ENCODE peak calls at places on chromosomes 7 and 10, in ten cellular contexts. One of them, this sample, is unnamed.

GRCh38 chr10:561721-562120 is 127.7 kb downstream of the DIP2C start:
- DNase-seq in GM23248: no peak
- DNase-seq in lower lobe of right lung: no peak
- DNase-seq in H1: no peak
- DNase-seq in transverse colon: no peak
- DNase-seq in psoas muscle: no peak
- DNase-seq in right atrium auricular region: no peak
- DNase-seq in thyroid gland: no peak
- DNase-seq in ovary: no peak
- DNase-seq in CD8-positive, alpha-beta memory T cell: no peak
- DNase-seq in this sample: no peak

GRCh38 chr10:101848894-101849351 is 5.3 kb upstream of the KCNIP2 start:
- DNase-seq in lower lobe of right lung: peak; percentile 62
- DNase-seq in transverse colon: no peak
- DNase-seq in thyroid gland: no peak
- DNase-seq in CD8-positive, alpha-beta memory T cell: no peak
- DNase-seq in psoas muscle: no peak
- DNase-seq in H1: no peak
- DNase-seq in right atrium auricular region: peak; percentile 40
- DNase-seq in ovary: no peak
- DNase-seq in GM23248: no peak
- DNase-seq in this sample: no peak

GRCh38 chr7:77313876-77314480 is 102.2 kb downstream of the GSAP start:
- DNase-seq in ovary: no peak
- DNase-seq in lower lobe of right lung: no peak
- DNase-seq in transverse colon: no peak
- DNase-seq in right atrium auricular region: no peak
- DNase-seq in thyroid gland: peak; percentile 76
- DNase-seq in CD8-positive, alpha-beta memory T cell: no peak
- DNase-seq in H1: no peak
- DNase-seq in GM23248: no peak
- DNase-seq in psoas muscle: no peak
- DNase-seq in this sample: no peak

GRCh38 chr7:96315109-96315480 is 6.8 kb downstream of the SLC25A13 start:
- DNase-seq in CD8-positive, alpha-beta memory T cell: no peak
- DNase-seq in transverse colon: no peak
- DNase-seq in GM23248: no peak
- DNase-seq in lower lobe of right lung: no peak
- DNase-seq in psoas muscle: no peak
- DNase-seq in ovary: no peak
- DNase-seq in H1: no peak
- DNase-seq in thyroid gland: no peak
- DNase-seq in right atrium auricular region: no peak
- DNase-seq in this sample: no peak

GRCh38 chr10:79380125-79380917 is 33.1 kb downstream of the PPIF start:
- DNase-seq in transverse colon: peak; percentile 40
- DNase-seq in CD8-positive, alpha-beta memory T cell: no peak
- DNase-seq in ovary: peak; percentile 55
- DNase-seq in H1: no peak
- DNase-seq in thyroid gland: peak; percentile 47
- DNase-seq in lower lobe of right lung: peak; percentile 45
- DNase-seq in GM23248: peak; percentile 88
- DNase-seq in psoas muscle: peak; percentile 79
- DNase-seq in right atrium auricular region: no peak
- DNase-seq in this sample: no peak

GRCh38 chr10:11658801-11659368 is 47.4 kb upstream of the USP6NL start:
- DNase-seq in GM23248: no peak
- DNase-seq in lower lobe of right lung: no peak
- DNase-seq in thyroid gland: no peak
- DNase-seq in right atrium auricular region: no peak
- DNase-seq in CD8-positive, alpha-beta memory T cell: no peak
- DNase-seq in ovary: no peak
- DNase-seq in H1: no peak
- DNase-seq in transverse colon: no peak
- DNase-seq in psoas muscle: no peak
- DNase-seq in this sample: no peak

GRCh38 chr10:48945441-48946143 is 6.0 kb upstream of the LRRC18 start:
- DNase-seq in ovary: no peak
- DNase-seq in lower lobe of right lung: no peak
- DNase-seq in thyroid gland: no peak
- DNase-seq in right atrium auricular region: no peak
- DNase-seq in CD8-positive, alpha-beta memory T cell: no peak
- DNase-seq in GM23248: no peak
- DNase-seq in H1: no peak
- DNase-seq in psoas muscle: no peak
- DNase-seq in transverse colon: peak; percentile 35
- DNase-seq in this sample: no peak

GRCh38 chr10:6052247-6053221 is 9.6 kb downstream of the IL2RA start:
- DNase-seq in psoas muscle: no peak
- DNase-seq in H1: peak; percentile 34
- DNase-seq in lower lobe of right lung: no peak
- DNase-seq in thyroid gland: no peak
- DNase-seq in ovary: no peak
- DNase-seq in right atrium auricular region: no peak
- DNase-seq in CD8-positive, alpha-beta memory T cell: peak; percentile 84
- DNase-seq in GM23248: no peak
- DNase-seq in transverse colon: peak; percentile 52
- DNase-seq in this sample: no peak

GRCh38 chr10:133445268-133445732 is 8.4 kb upstream of the SCART1 start:
- DNase-seq in CD8-positive, alpha-beta memory T cell: no peak
- DNase-seq in right atrium auricular region: peak; percentile 38
- DNase-seq in psoas muscle: no peak
- DNase-seq in GM23248: no peak
- DNase-seq in H1: no peak
- DNase-seq in transverse colon: no peak
- DNase-seq in thyroid gland: no peak
- DNase-seq in lower lobe of right lung: no peak
- DNase-seq in ovary: no peak
- DNase-seq in this sample: no peak

GRCh38 chr10:133445751-133446708 is 7.7 kb upstream of the SCART1 start:
- DNase-seq in transverse colon: no peak
- DNase-seq in psoas muscle: peak; percentile 50
- DNase-seq in lower lobe of right lung: no peak
- DNase-seq in thyroid gland: no peak
- DNase-seq in H1: no peak
- DNase-seq in GM23248: no peak
- DNase-seq in CD8-positive, alpha-beta memory T cell: no peak
- DNase-seq in right atrium auricular region: peak; percentile 40
- DNase-seq in ovary: no peak
- DNase-seq in this sample: no peak

GRCh38 chr10:133444342-133445267 is 9.1 kb upstream of the SCART1 start:
- DNase-seq in thyroid gland: no peak
- DNase-seq in CD8-positive, alpha-beta memory T cell: no peak
- DNase-seq in right atrium auricular region: peak; percentile 18
- DNase-seq in GM23248: no peak
- DNase-seq in transverse colon: no peak
- DNase-seq in lower lobe of right lung: no peak
- DNase-seq in psoas muscle: peak; percentile 42
- DNase-seq in ovary: no peak
- DNase-seq in H1: no peak
- DNase-seq in this sample: peak; percentile 37

GRCh38 chr10:133448120-133448519 is 5.6 kb upstream of the SCART1 start:
- DNase-seq in transverse colon: no peak
- DNase-seq in right atrium auricular region: no peak
- DNase-seq in psoas muscle: no peak
- DNase-seq in GM23248: no peak
- DNase-seq in CD8-positive, alpha-beta memory T cell: no peak
- DNase-seq in H1: no peak
- DNase-seq in thyroid gland: no peak
- DNase-seq in lower lobe of right lung: no peak
- DNase-seq in ovary: no peak
- DNase-seq in this sample: no peak

GRCh38 chr10:133446979-133447378 is 6.8 kb upstream of the SCART1 start:
- DNase-seq in psoas muscle: no peak
- DNase-seq in ovary: no peak
- DNase-seq in GM23248: no peak
- DNase-seq in right atrium auricular region: peak; percentile 40
- DNase-seq in lower lobe of right lung: no peak
- DNase-seq in transverse colon: no peak
- DNase-seq in CD8-positive, alpha-beta memory T cell: no peak
- DNase-seq in H1: no peak
- DNase-seq in thyroid gland: no peak
- DNase-seq in this sample: peak; percentile 6
- H3K9me3 ChIP-seq in psoas muscle: peaks cover 37% of the 10 kb centered on the region
- H3K9me3 ChIP-seq in ovary: peaks cover 10% of the 10 kb centered on the region
- H3K9me3 ChIP-seq in GM23248: peaks cover 3% of the 10 kb centered on the region
- H3K9me3 ChIP-seq in right atrium auricular region: no peaks in the 10 kb centered on the region
- H3K9me3 ChIP-seq in lower lobe of right lung: peaks cover 27% of the 10 kb centered on the region
- H3K9me3 ChIP-seq in transverse colon: peaks cover 29% of the 10 kb centered on the region
- H3K9me3 ChIP-seq in CD8-positive, alpha-beta memory T cell: peaks cover 9% of the 10 kb centered on the region
- H3K9me3 ChIP-seq in H1: peaks cover 58% of the 10 kb centered on the region
- H3K9me3 ChIP-seq in thyroid gland: no peaks in the 10 kb centered on the region
- H3K9me3 ChIP-seq in this sample: peaks cover 27% of the 10 kb centered on the region

DNA sequence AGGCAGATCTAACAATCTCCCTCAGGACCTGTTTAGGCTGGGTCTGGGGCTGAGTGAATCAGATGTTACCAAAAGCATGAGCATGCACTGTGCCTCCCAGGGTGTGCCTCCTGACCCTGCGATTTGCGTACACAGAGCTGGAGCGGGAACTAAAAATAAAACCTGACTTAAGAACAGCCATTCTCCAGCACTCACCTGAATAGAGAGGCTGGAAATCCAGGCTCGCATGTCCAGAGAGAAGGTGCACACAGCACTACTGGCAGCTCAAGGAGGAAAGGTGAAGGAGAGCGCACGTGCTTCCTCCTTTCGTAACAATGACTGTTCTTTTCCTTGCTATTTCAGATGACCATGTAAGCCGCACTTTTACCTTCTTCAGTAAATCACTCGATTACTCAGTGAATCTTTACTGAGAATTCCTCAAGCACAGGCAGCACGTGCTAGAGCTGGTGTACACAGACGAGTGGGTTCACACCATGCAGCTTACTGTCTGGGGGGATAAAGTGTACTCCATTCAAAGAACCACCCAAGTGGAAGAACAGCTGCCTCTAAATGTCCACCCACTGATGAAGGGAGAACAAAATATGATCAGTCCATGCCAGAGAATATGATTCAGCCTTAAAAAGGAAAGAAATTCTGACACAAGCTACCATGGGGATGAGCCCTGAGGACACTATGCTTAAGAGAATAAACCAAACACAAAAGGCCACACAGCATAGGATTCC is 45.6 kb downstream of the SFMBT2 start:
- DNase-seq in right atrium auricular region: no peak
- DNase-seq in psoas muscle: no peak
- DNase-seq in transverse colon: no peak
- DNase-seq in GM23248: no peak
- DNase-seq in thyroid gland: peak; percentile 61
- DNase-seq in H1: no peak
- DNase-seq in lower lobe of right lung: no peak
- DNase-seq in ovary: no peak
- DNase-seq in CD8-positive, alpha-beta memory T cell: no peak
- DNase-seq in this sample: no peak
- H3K27ac ChIP-seq in right atrium auricular region: no peak overlapping the region
- H3K27ac ChIP-seq in psoas muscle: no peak overlapping the region
- H3K27ac ChIP-seq in transverse colon: no peak overlapping the region
- H3K27ac ChIP-seq in GM23248: no peak overlapping the region
- H3K27ac ChIP-seq in thyroid gland: no peak overlapping the region
- H3K27ac ChIP-seq in H1: no peak overlapping the region
- H3K27ac ChIP-seq in lower lobe of right lung: no peak overlapping the region
- H3K27ac ChIP-seq in ovary: no peak overlapping the region
- H3K27ac ChIP-seq in CD8-positive, alpha-beta memory T cell: no peak overlapping the region
- H3K27ac ChIP-seq in this sample: no peak overlapping the region

GRCh38 chr10:61964949-61965693 is 63.6 kb downstream of the ARID5B start:
- DNase-seq in ovary: no peak
- DNase-seq in thyroid gland: no peak
- DNase-seq in lower lobe of right lung: no peak
- DNase-seq in psoas muscle: no peak
- DNase-seq in GM23248: no peak
- DNase-seq in transverse colon: no peak
- DNase-seq in CD8-positive, alpha-beta memory T cell: no peak
- DNase-seq in right atrium auricular region: no peak
- DNase-seq in H1: no peak
- DNase-seq in this sample: no peak

GRCh38 chr10:61970182-61971015 is 68.9 kb downstream of the ARID5B start:
- DNase-seq in psoas muscle: no peak
- DNase-seq in transverse colon: no peak
- DNase-seq in GM23248: peak; percentile 46
- DNase-seq in CD8-positive, alpha-beta memory T cell: no peak
- DNase-seq in ovary: no peak
- DNase-seq in H1: no peak
- DNase-seq in right atrium auricular region: no peak
- DNase-seq in thyroid gland: no peak
- DNase-seq in lower lobe of right lung: no peak
- DNase-seq in this sample: no peak

GRCh38 chr10:61965694-61966284 is 64.3 kb downstream of the ARID5B start:
- DNase-seq in lower lobe of right lung: no peak
- DNase-seq in ovary: no peak
- DNase-seq in transverse colon: no peak
- DNase-seq in thyroid gland: no peak
- DNase-seq in CD8-positive, alpha-beta memory T cell: no peak
- DNase-seq in H1: no peak
- DNase-seq in GM23248: no peak
- DNase-seq in right atrium auricular region: no peak
- DNase-seq in psoas muscle: no peak
- DNase-seq in this sample: no peak

GRCh38 chr10:61964059-61964709 is 62.7 kb downstream of the ARID5B start:
- DNase-seq in psoas muscle: no peak
- DNase-seq in lower lobe of right lung: no peak
- DNase-seq in H1: no peak
- DNase-seq in CD8-positive, alpha-beta memory T cell: no peak
- DNase-seq in right atrium auricular region: no peak
- DNase-seq in ovary: no peak
- DNase-seq in transverse colon: no peak
- DNase-seq in thyroid gland: no peak
- DNase-seq in GM23248: no peak
- DNase-seq in this sample: no peak

DNA sequence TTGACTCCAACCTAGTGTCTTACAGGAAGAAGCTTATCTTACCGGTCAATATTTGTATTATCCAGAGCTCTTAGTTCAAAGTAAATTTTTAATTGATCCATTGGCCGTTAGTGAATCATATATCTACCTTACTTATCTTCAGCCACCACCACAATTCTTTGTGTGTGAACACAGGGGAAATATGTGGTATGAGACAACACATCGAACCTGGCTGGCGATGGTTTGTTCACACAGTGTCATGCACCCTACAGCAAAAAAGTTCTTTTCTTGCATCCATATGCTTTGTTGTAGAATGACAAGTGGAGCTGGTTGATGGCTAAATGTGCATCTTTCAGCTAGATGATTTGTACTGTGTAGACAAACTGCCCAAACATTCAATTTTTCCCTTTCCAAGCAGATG is 65.8 kb downstream of the ARID5B start:
- DNase-seq in transverse colon: no peak
- DNase-seq in CD8-positive, alpha-beta memory T cell: no peak
- DNase-seq in H1: no peak
- DNase-seq in ovary: no peak
- DNase-seq in lower lobe of right lung: no peak
- DNase-seq in psoas muscle: no peak
- DNase-seq in right atrium auricular region: no peak
- DNase-seq in thyroid gland: no peak
- DNase-seq in GM23248: no peak
- DNase-seq in this sample: no peak
- H3K4me1 ChIP-seq in transverse colon: peaks cover 38% of the 10 kb centered on the region
- H3K4me1 ChIP-seq in CD8-positive, alpha-beta memory T cell: peaks cover 7% of the 10 kb centered on the region
- H3K4me1 ChIP-seq in H1: peaks cover 3% of the 10 kb centered on the region
- H3K4me1 ChIP-seq in ovary: peaks cover 3% of the 10 kb centered on the region
- H3K4me1 ChIP-seq in lower lobe of right lung: peaks cover 5% of the 10 kb centered on the region
- H3K4me1 ChIP-seq in psoas muscle: peaks cover 34% of the 10 kb centered on the region
- H3K4me1 ChIP-seq in right atrium auricular region: peaks cover 23% of the 10 kb centered on the region
- H3K4me1 ChIP-seq in thyroid gland: no peaks in the 10 kb centered on the region
- H3K4me1 ChIP-seq in GM23248: peaks cover 15% of the 10 kb centered on the region
- H3K4me1 ChIP-seq in this sample: peaks cover 51% of the 10 kb centered on the region

GRCh38 chr10:130013938-130014733 is 50.1 kb upstream of the EBF3 start:
- DNase-seq in GM23248: peak; percentile 40
- DNase-seq in right atrium auricular region: peak; percentile 42
- DNase-seq in psoas muscle: no peak
- DNase-seq in ovary: peak; percentile 3
- DNase-seq in lower lobe of right lung: no peak
- DNase-seq in thyroid gland: no peak
- DNase-seq in H1: no peak
- DNase-seq in transverse colon: no peak
- DNase-seq in CD8-positive, alpha-beta memory T cell: no peak
- DNase-seq in this sample: peak; percentile 33

GRCh38 chr10:130016095-130016494 is 52.0 kb upstream of the EBF3 start:
- DNase-seq in CD8-positive, alpha-beta memory T cell: no peak
- DNase-seq in right atrium auricular region: no peak
- DNase-seq in psoas muscle: no peak
- DNase-seq in H1: no peak
- DNase-seq in thyroid gland: no peak
- DNase-seq in ovary: no peak
- DNase-seq in transverse colon: no peak
- DNase-seq in lower lobe of right lung: no peak
- DNase-seq in GM23248: no peak
- DNase-seq in this sample: no peak

GRCh38 chr10:130012129-130012528 is 48.1 kb upstream of the EBF3 start:
- DNase-seq in psoas muscle: no peak
- DNase-seq in ovary: no peak
- DNase-seq in right atrium auricular region: no peak
- DNase-seq in transverse colon: no peak
- DNase-seq in CD8-positive, alpha-beta memory T cell: no peak
- DNase-seq in lower lobe of right lung: no peak
- DNase-seq in H1: no peak
- DNase-seq in GM23248: no peak
- DNase-seq in thyroid gland: no peak
- DNase-seq in this sample: no peak

GRCh38 chr10:130014734-130015695 is 50.9 kb upstream of the EBF3 start:
- DNase-seq in right atrium auricular region: peak; percentile 36
- DNase-seq in GM23248: no peak
- DNase-seq in ovary: peak; percentile 3
- DNase-seq in H1: no peak
- DNase-seq in psoas muscle: no peak
- DNase-seq in CD8-positive, alpha-beta memory T cell: no peak
- DNase-seq in lower lobe of right lung: no peak
- DNase-seq in transverse colon: no peak
- DNase-seq in thyroid gland: no peak
- DNase-seq in this sample: no peak

DNA sequence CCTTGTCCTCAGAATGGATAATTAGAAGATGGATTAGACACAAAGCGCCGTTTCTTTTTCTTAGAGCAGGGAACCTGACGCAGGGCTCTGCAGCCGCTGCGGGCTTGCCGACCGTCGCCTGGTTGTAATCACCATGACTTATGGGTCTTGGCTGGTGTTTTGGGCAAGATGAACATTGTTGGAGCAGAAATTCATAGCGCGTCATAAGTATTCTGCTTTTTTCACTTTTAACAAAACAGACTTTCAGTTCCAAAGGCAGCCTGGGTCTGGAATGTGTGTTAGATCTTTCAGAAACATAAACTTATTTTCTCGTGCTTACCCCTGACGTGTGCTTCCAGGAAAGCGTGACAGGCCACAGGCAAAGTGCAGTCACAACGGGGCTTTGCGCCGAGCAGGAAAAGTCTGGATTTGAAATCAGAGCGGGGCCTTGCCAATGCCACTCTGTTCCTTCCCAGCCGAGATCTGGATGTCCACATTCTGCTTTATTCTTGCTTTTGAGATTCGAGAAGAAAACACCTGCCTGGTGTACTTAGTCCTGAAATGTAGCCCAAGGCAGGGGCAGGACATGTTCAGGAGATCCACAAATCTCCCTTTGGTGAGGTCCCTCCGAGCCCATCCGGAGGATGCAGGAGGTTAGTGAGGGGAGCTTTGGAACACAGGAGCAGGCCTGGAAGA is 49.3 kb upstream of the EBF3 start:
- DNase-seq in psoas muscle: no peak
- DNase-seq in right atrium auricular region: peak; percentile 32
- DNase-seq in lower lobe of right lung: no peak
- DNase-seq in CD8-positive, alpha-beta memory T cell: no peak
- DNase-seq in GM23248: peak; percentile 58
- DNase-seq in transverse colon: no peak
- DNase-seq in ovary: no peak
- DNase-seq in H1: no peak
- DNase-seq in thyroid gland: no peak
- DNase-seq in this sample: peak; percentile 26
- H3K9me3 ChIP-seq in psoas muscle: no peaks in the 10 kb centered on the region
- H3K9me3 ChIP-seq in right atrium auricular region: no peaks in the 10 kb centered on the region
- H3K9me3 ChIP-seq in lower lobe of right lung: no peaks in the 10 kb centered on the region
- H3K9me3 ChIP-seq in CD8-positive, alpha-beta memory T cell: no peaks in the 10 kb centered on the region
- H3K9me3 ChIP-seq in GM23248: no peaks in the 10 kb centered on the region
- H3K9me3 ChIP-seq in transverse colon: no peaks in the 10 kb centered on the region
- H3K9me3 ChIP-seq in ovary: no peaks in the 10 kb centered on the region
- H3K9me3 ChIP-seq in H1: no peaks in the 10 kb centered on the region
- H3K9me3 ChIP-seq in thyroid gland: no peaks in the 10 kb centered on the region
- H3K9me3 ChIP-seq in this sample: no peaks in the 10 kb centered on the region